ENCODE peak calls at places on chromosome 16, in nine cellular contexts. P, A, I, F, U, G, Q, X and L are unnamed samples.

GRCh38 chr16:71311553-71312158 is 22.5 kb upstream of the CMTR2 start:
- DNase-seq in P (no peak), A (peak; percentile 15), I (peak; percentile 14), F (peak; percentile 51), U (peak; percentile 28), G (peak; percentile 61), Q (no peak), X (no peak), L (peak; percentile 40)

GRCh38 chr16:79651363-79651762 is 50.8 kb upstream of the MAF start:
- DNase-seq in P (no peak), A (peak; percentile 85), I (peak; percentile 19), F (no peak), U (peak; percentile 82), G (no peak), Q (no peak), X (peak; percentile 54), L (no peak)

GRCh38 chr16:21116148-21116693 is 34.4 kb downstream of the DNAH3 start:
- DNase-seq in P (no peak), A (no peak), I (peak; percentile 24), F (no peak), U (peak; percentile 45), G (no peak), Q (no peak), X (no peak), L (no peak)

GRCh38 chr16:4477966-4478365 is 1.8 kb downstream of the HMOX2 start:
- DNase-seq in P (no peak), A (no peak), I (peak; percentile 66), F (no peak), U (peak; percentile 57), G (no peak), Q (no peak), X (no peak), L (no peak)

GRCh38 chr16:78230832-78231231 is 131.4 kb downstream of the WWOX start:
- DNase-seq in P (no peak), A (no peak), I (peak; percentile 6), F (no peak), U (peak; percentile 1), G (no peak), Q (no peak), X (peak; percentile 13), L (no peak)

GRCh38 chr16:57815987-57816745 is 13.9 kb upstream of the KIFC3 start:
- DNase-seq in P (peak; percentile 86), A (peak; percentile 97), I (peak; percentile 92), F (no peak), U (peak; percentile 92), G (no peak), Q (peak; percentile 93), X (peak; percentile 90), L (peak; percentile 56)

GRCh38 chr16:50627419-50627818 is 53.7 kb downstream of the SNX20 start:
- DNase-seq in P (no peak), A (peak; percentile 64), I (peak; percentile 24), F (no peak), U (peak; percentile 50), G (peak; percentile 31), Q (no peak), X (no peak), L (peak; percentile 24)

GRCh38 chr16:46859719-46860152 is 24.4 kb upstream of the GPT2 start:
- DNase-seq in P (peak; percentile 31), A (no peak), I (peak; percentile 85), F (no peak), U (peak; percentile 81), G (no peak), Q (no peak), X (no peak), L (no peak)

GRCh38 chr16:4330277-4330882 is 14.5 kb downstream of the GLIS2 start:
- DNase-seq in P (peak; percentile 96), A (peak; percentile 85), I (peak; percentile 77), F (peak; percentile 86), U (peak; percentile 80), G (peak; percentile 83), Q (peak; percentile 92), X (peak; percentile 81), L (peak; percentile 90)

GRCh38 chr16:55622302-55622701 is 33.5 kb upstream of the SLC6A2 start:
- DNase-seq in P (no peak), A (no peak), I (no peak), F (no peak), U (no peak), G (no peak), Q (no peak), X (no peak), L (no peak)

GRCh38 chr16:53740933-53741531 is 37.1 kb downstream of the FTO start:
- DNase-seq in P (no peak), A (no peak), I (no peak), F (no peak), U (no peak), G (no peak), Q (no peak), X (no peak), L (no peak)

GRCh38 chr16:65731840-65732239 is 610.0 kb upstream of the CDH11 start:
- DNase-seq in P (no peak), A (no peak), I (no peak), F (no peak), U (no peak), G (no peak), Q (no peak), X (no peak), L (no peak)

GRCh38 chr16:56961851-56962281 is at the start of gene CETP:
- DNase-seq in P (peak; percentile 74), A (no peak), I (no peak), F (no peak), U (no peak), G (no peak), Q (no peak), X (no peak), L (no peak)

GRCh38 chr16:48495303-48495702 is 110.1 kb upstream of the SIAH1 start:
- DNase-seq in P (no peak), A (no peak), I (no peak), F (no peak), U (no peak), G (no peak), Q (no peak), X (no peak), L (no peak)

DNA sequence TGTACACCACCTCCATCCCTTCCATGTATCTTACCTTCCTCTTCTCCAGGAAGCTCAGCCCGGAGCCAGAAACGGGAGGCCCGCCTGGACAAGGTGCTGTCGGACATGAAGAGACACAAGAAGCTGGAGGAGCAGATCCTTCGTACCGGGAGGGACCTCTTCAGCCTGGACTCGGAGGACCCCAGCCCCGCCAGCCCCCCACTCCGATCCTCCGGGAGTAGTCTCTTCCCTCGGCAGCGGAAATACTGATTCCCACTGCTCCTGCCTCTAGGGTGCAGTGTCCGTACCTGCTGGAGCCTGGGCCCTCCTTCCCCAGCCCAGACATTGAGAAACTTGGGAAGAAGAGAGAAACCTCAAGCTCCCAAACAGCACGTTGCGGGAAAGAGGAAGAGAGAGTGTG is 756 bp upstream of the MVP start:
- DNase-seq in P (no peak), A (no peak), I (no peak), F (no peak), U (no peak), G (no peak), Q (peak; percentile 67), X (no peak), L (no peak)
- TF ChIP-seq CTCF in P (no peak), A (no peak), I (no peak), F (no peak), U (no peak), G (no peak), Q (no peak), X (no peak), L (peak; percentile 24)

GRCh38 chr16:86217001-86217890 is 293.1 kb upstream of the FOXF1 start:
- DNase-seq in P (peak; percentile 69), A (no peak), I (no peak), F (no peak), U (no peak), G (no peak), Q (peak; percentile 58), X (no peak), L (no peak)
- TF ChIP-seq CTCF in P (no peak), A (no peak), I (no peak), F (no peak), U (no peak), G (no peak), Q (no peak), X (no peak), L (no peak)

GRCh38 chr16:31077024-31077423 is 2.8 kb downstream of the ZNF646 start:
- DNase-seq in P (no peak), A (no peak), I (no peak), F (no peak), U (no peak), G (no peak), Q (no peak), X (no peak), L (no peak)

GRCh38 chr16:31078597-31079341 is 4.5 kb downstream of the ZNF646 start:
- DNase-seq in P (peak; percentile 66), A (no peak), I (no peak), F (no peak), U (no peak), G (no peak), Q (no peak), X (no peak), L (no peak)

GRCh38 chr16:31079342-31079944 is 5.2 kb downstream of the ZNF646 start:
- DNase-seq in P (peak; percentile 74), A (no peak), I (no peak), F (no peak), U (no peak), G (no peak), Q (no peak), X (no peak), L (no peak)

GRCh38 chr16:31076319-31076718 is 2.1 kb downstream of the ZNF646 start:
- DNase-seq in P (no peak), A (no peak), I (no peak), F (no peak), U (no peak), G (no peak), Q (no peak), X (no peak), L (no peak)

DNA sequence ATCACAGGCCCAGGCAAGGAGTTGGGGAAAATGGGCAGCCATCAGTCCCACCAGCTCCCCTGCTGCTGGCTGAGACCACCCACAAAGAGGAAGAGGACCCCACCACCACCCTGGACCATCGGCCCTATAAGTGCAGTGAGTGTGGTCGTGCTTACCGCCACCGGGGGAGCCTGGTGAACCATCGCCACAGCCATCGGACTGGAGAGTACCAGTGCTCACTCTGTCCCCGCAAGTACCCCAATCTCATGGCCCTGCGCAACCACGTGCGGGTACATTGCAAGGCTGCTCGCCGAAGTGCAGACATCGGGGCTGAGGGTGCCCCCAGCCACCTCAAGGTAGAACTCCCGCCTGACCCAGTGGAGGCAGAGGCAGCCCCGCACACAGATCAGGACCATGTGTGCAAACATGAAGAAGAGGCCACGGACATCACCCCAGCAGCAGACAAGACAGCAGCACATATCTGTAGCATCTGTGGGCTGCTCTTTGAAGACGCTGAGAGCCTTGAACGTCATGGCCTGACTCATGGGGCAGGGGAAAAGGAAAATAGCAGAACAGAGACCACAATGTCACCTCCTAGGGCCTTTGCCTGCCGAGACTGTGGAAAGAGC is 3.5 kb downstream of the ZNF646 start:
- DNase-seq in P (no peak), A (no peak), I (no peak), F (no peak), U (no peak), G (no peak), Q (no peak), X (no peak), L (no peak)
- TF ChIP-seq CTCF in P (no peak), A (no peak), I (no peak), F (no peak), U (no peak), G (no peak), Q (no peak), X (no peak), L (peak; percentile 6)

DNA sequence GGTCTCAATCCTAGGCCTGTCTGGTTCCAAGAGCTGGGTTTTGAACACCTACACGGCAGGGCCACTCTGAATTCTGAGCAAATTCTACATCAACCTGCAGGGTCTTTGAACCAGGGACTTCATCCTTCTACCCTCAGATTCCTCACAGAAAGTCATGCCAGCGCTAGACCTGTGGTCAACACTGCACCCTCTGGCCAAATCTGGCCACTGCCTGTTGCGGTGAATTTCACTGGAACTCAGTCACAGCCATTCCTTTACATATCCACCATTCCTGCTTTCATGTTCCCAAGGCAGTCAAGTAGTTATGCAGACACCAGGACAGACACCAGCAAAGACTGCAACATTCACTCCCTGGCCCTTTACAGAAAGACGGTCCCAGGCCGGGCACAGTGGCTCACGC is 144.6 kb downstream of the C16orf95 start:
- DNase-seq in P (no peak), A (no peak), I (no peak), F (no peak), U (peak; percentile 12), G (no peak), Q (no peak), X (no peak), L (no peak)
- TF ChIP-seq CTCF in P (no peak), A (no peak), I (peak; percentile 27), F (no peak), U (peak; percentile 15), G (peak; percentile 22), Q (no peak), X (no peak), L (no peak)